ENCODE peak calls at places on chromosome 17, in seven cellular contexts. C is MM.1S; X is CD8-positive, alpha-beta T cell; D is sigmoid colon; Q is right atrium auricular region; J is esophagus muscularis mucosa; G is CD4-positive, CD25-positive, alpha-beta regulatory T cell. M is an unnamed sample. For H3K9me3, the result is how much of the 10 kb centered on the place peaks cover.

GRCh38 chr17:63544467-63545301 is 5.6 kb upstream of the DCAF7 start:
- DNase-seq in D (no peak), J (no peak), C (no peak), Q (no peak), G (no peak), X (no peak), M (no peak)

GRCh38 chr17:5971969-5972368 is 98.2 kb upstream of the WSCD1 start:
- DNase-seq in C (no peak), G (no peak), X (no peak), Q (no peak), J (no peak), D (no peak), M (no peak)

GRCh38 chr17:66727634-66728570 is 107.0 kb upstream of the CACNG5 start:
- DNase-seq in X (no peak), D (peak), Q (no peak), J (no peak), C (no peak), G (no peak), M (no peak)

GRCh38 chr17:5825717-5826330 is 241.5 kb upstream of the NLRP1 start:
- DNase-seq in D (no peak), G (no peak), J (no peak), X (no peak), C (no peak), Q (no peak), M (no peak)

GRCh38 chr17:17882182-17882581 is 45.4 kb upstream of the SREBF1 start:
- DNase-seq in J (no peak), C (no peak), Q (no peak), X (no peak), D (no peak), G (no peak), M (no peak)

GRCh38 chr17:57993471-57994365 is 5.7 kb upstream of the VEZF1 start:
- DNase-seq in D (no peak), J (no peak), Q (no peak), G (no peak), C (no peak), X (no peak), M (no peak)

GRCh38 chr17:40779181-40779909 is 3.0 kb downstream of the KRT27 start:
- DNase-seq in C (no peak), G (no peak), Q (no peak), J (no peak), X (no peak), D (no peak), M (no peak)

GRCh38 chr17:61461967-61462733 is 9.9 kb downstream of the TBX4 start:
- DNase-seq in X (no peak), J (no peak), D (peak), C (no peak), G (no peak), Q (no peak), M (no peak)

GRCh38 chr17:10737168-10737622 is 7.4 kb upstream of the TMEM220 start:
- DNase-seq in D (peak), C (peak), X (peak), J (no peak), G (no peak), Q (peak), M (no peak)

GRCh38 chr17:10871914-10872313 is 34.0 kb upstream of the PIRT start:
- DNase-seq in D (no peak), G (no peak), J (no peak), C (no peak), X (no peak), Q (no peak), M (no peak)

GRCh38 chr17:35747540-35748017 is 5.5 kb downstream of the GAS2L2 start:
- DNase-seq in C (peak), X (peak), J (no peak), Q (peak), G (peak), D (peak), M (peak)

GRCh38 chr17:54992797-54993639 is 24.5 kb downstream of the STXBP4 start:
- DNase-seq in G (no peak), C (peak), X (no peak), Q (no peak), D (no peak), J (no peak), M (no peak)

GRCh38 chr17:77566566-77566965 is 391.9 kb upstream of the TNRC6C start:
- DNase-seq in J (no peak), G (no peak), X (no peak), Q (no peak), D (no peak), C (no peak), M (no peak)

GRCh38 chr17:74329378-74329777 is 3.4 kb downstream of the KIF19 start:
- DNase-seq in X (no peak), J (no peak), G (no peak), Q (no peak), C (no peak), D (no peak), M (no peak)

GRCh38 chr17:2049333-2050245 is 5.3 kb upstream of the HIC1 start:
- DNase-seq in J (peak), X (peak), Q (peak), D (peak), C (peak), G (peak), M (peak)

GRCh38 chr17:12549499-12549901 is 116.2 kb upstream of the MYOCD start:
- DNase-seq in C (no peak), X (no peak), D (no peak), G (no peak), J (no peak), Q (no peak), M (no peak)

GRCh38 chr17:28908640-28909098 is 5.8 kb upstream of the DHRS13 start:
- DNase-seq in G (no peak), C (no peak), X (no peak), D (peak), J (peak), Q (peak), M (no peak)

GRCh38 chr17:77459018-77459755 is 318.4 kb downstream of the SEC14L1 start:
- DNase-seq in X (no peak), C (no peak), D (no peak), G (no peak), J (no peak), Q (no peak), M (no peak)

GRCh38 chr17:16442141-16442540 is 26.8 kb downstream of the TRPV2 start:
- DNase-seq in Q (no peak), D (no peak), G (no peak), J (no peak), X (no peak), C (no peak), M (no peak)

GRCh38 chr17:66437466-66438026 is 135.1 kb downstream of the PRKCA start:
- DNase-seq in X (no peak), C (peak), D (no peak), G (no peak), J (no peak), Q (no peak), M (no peak)

GRCh38 chr17:42287305-42288077 is 807 bp upstream of the STAT5A start:
- DNase-seq in J (peak), Q (peak), G (peak), X (peak), D (peak), C (no peak), M (peak)

GRCh38 chr17:37221865-37222264 is 153.9 kb upstream of the C17orf78 start:
- DNase-seq in G (no peak), Q (no peak), X (no peak), D (no peak), C (no peak), J (no peak), M (no peak)

GRCh38 chr17:66426397-66427033 is 124.1 kb downstream of the PRKCA start:
- DNase-seq in X (peak), D (peak), J (no peak), C (peak), G (peak), Q (no peak), M (peak)

GRCh38 chr17:78241277-78242023 is 10.0 kb downstream of the TMEM235 start:
- DNase-seq in D (no peak), X (no peak), Q (no peak), C (peak), G (no peak), J (no peak), M (no peak)

GRCh38 chr17:41932821-41933389 is 2.5 kb downstream of the ODAD4 start:
- DNase-seq in Q (no peak), G (no peak), C (no peak), J (no peak), D (no peak), X (no peak), M (no peak)

GRCh38 chr17:9241371-9241712 is 220.0 kb downstream of the NTN1 start:
- DNase-seq in D (peak), C (no peak), J (no peak), Q (peak), G (no peak), X (no peak), M (no peak)

GRCh38 chr17:45775576-45776011 is 8.5 kb upstream of the CRHR1 start:
- DNase-seq in X (no peak), D (peak), G (no peak), J (no peak), Q (no peak), C (no peak), M (no peak)

GRCh38 chr17:64148699-64149098 is 18.8 kb upstream of the ERN1 start:
- DNase-seq in G (no peak), J (no peak), X (no peak), D (no peak), C (no peak), Q (peak), M (no peak)

GRCh38 chr17:63998721-63999679 is 849 bp downstream of the PRR29 start:
- DNase-seq in D (peak), G (no peak), X (no peak), C (peak), J (no peak), Q (no peak), M (no peak)

GRCh38 chr17:43125967-43126910 is 1.1 kb upstream of the BRCA1 start:
- DNase-seq in X (no peak), J (no peak), C (peak), Q (no peak), D (peak), G (no peak), M (no peak)

GRCh38 chr17:78252111-78252634 is 20.7 kb downstream of the TMEM235 start:
- DNase-seq in C (peak), D (peak), X (peak), G (peak), J (no peak), Q (no peak), M (no peak)

GRCh38 chr17:7881655-7882054 is 6.9 kb upstream of the CHD3 start:
- DNase-seq in C (no peak), D (no peak), G (no peak), Q (no peak), X (no peak), J (no peak), M (no peak)

GRCh38 chr17:82949361-82949760 is 109.5 kb upstream of the ZNF750 start:
- DNase-seq in X (no peak), G (no peak), C (no peak), J (no peak), Q (no peak), D (peak), M (no peak)

GRCh38 chr17:82947051-82947991 is 107.5 kb upstream of the ZNF750 start:
- DNase-seq in Q (no peak), J (no peak), D (peak), G (no peak), C (no peak), X (no peak), M (no peak)

GRCh38 chr17:82949984-82950383 is 110.2 kb upstream of the ZNF750 start:
- DNase-seq in G (no peak), D (peak), Q (no peak), X (no peak), C (no peak), J (no peak), M (no peak)

GRCh38 chr17:82948957-82949356 is 109.1 kb upstream of the ZNF750 start:
- DNase-seq in Q (no peak), G (no peak), C (no peak), X (no peak), J (no peak), D (peak), M (no peak)

DNA sequence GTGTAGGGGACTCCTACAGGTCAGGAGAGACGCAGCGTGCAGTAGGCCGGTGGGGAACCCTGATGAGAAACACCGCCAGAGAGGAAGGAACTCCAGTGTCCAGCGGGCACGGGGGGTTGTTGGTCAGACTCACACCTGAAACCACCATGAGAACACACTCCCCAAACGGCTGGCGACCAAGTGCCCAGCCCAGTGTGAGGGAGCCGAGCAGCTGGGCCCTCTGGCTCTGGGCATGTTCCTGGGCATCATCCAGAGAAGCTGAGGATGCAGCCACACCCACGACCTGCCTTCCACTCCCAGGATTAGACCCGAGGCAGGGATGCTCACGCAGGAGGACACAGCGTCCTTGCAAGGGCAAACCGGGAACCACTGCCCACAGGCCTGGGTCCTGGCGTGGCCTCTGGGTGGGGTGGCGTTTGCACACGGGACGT is 108.3 kb upstream of the ZNF750 start:
- DNase-seq in G (no peak), Q (no peak), J (no peak), X (no peak), C (no peak), D (peak), M (no peak)
- H3K9me3 ChIP-seq in G (under half), Q (under half), J (under half), X (under half), C (under half), D (under half), M (under half)

GRCh38 chr17:70022175-70022574 is 52.9 kb upstream of the KCNJ16 start:
- DNase-seq in C (no peak), J (no peak), G (no peak), D (no peak), Q (no peak), X (no peak), M (no peak)
- H3K9me3 ChIP-seq in C (under half), J (under half), G (under half), D (under half), Q (under half), X (under half), M (under half)

GRCh38 chr17:72615627-72615991 is 476.9 kb downstream of the SLC39A11 start:
- DNase-seq in J (no peak), Q (no peak), X (no peak), D (no peak), C (no peak), G (no peak), M (no peak)

GRCh38 chr17:72614871-72615626 is 477.4 kb downstream of the SLC39A11 start:
- DNase-seq in D (no peak), J (no peak), G (no peak), X (no peak), C (no peak), Q (no peak), M (no peak)

GRCh38 chr17:72616457-72616856 is 476.0 kb downstream of the SLC39A11 start:
- DNase-seq in J (no peak), C (no peak), G (no peak), D (no peak), Q (no peak), X (no peak), M (no peak)

GRCh38 chr17:72618018-72618509 is 474.4 kb downstream of the SLC39A11 start:
- DNase-seq in C (no peak), D (no peak), J (no peak), G (no peak), Q (no peak), X (no peak), M (no peak)

GRCh38 chr17:72617557-72617956 is 474.9 kb downstream of the SLC39A11 start:
- DNase-seq in Q (no peak), G (no peak), J (no peak), C (no peak), X (no peak), D (no peak), M (no peak)
- H3K9me3 ChIP-seq in Q (under half), G (under half), J (under half), C (under half), X (under half), D (under half), M (under half)

DNA sequence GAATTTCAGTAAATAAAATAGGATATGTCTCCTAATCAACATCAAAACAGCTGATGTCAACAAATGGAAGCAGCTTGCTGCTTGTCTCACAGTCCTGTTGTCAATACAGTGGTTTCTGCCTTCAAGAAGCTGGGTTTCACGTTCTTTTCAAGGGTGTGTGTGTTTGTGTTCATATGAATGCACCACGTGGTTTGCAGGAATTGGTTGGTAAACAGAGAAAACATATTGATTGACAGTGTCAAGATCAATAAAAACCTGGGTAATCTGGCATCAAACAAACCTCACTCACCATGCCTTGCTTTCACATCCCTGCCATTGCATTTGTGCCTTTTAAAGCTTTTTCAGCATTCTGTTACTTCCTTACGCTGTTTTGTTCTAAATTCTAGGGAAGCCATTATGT is 585.7 kb upstream of the CA10 start:
- DNase-seq in G (no peak), C (no peak), X (no peak), D (no peak), Q (no peak), J (no peak), M (no peak)
- H3K9me3 ChIP-seq in G (under half), C (under half), X (under half), D (under half), Q (under half), J (under half), M (under half)

DNA sequence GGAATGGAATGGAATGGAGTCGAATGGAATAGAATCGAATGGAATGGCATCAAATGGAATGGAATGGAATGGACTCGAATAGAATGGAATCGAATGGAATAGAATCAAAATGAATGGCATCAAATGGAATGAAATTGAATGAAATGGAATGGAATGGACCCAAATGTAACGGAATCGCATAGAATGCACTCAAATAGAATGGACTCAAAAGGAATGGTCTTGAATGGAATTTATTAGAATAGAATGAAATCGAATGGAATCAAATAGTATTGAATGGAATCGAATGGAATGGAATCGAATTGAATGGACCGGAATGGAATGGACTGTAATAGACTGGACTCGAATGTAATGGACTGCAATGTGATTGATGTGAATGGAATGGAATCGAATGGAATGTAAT is 501.4 kb upstream of the WSB1 start:
- DNase-seq in Q (no peak), X (no peak), D (no peak), G (no peak), C (no peak), J (no peak), M (no peak)
- H3K9me3 ChIP-seq in Q (under half), X (under half), D (under half), G (half or more), C (under half), J (under half), M (under half)

M was measured in T-helper 17 cell.